ENCODE peak calls at places on chromosomes 13 and 19, in four cellular contexts. H is GM23248, B is glutamatergic neuron, V is EL. A is an unnamed sample.

GRCh38 chr13:66410314-66410713 is 819.8 kb downstream of the PCDH9 start:
- DNase-seq in H (no peak), B (no peak), V (no peak), A (no peak)

GRCh38 chr13:47076536-47076935 is 179.7 kb upstream of the HTR2A start:
- DNase-seq in H (peak), B (no peak), V (peak), A (no peak)

GRCh38 chr19:47356900-47357299 is 7.8 kb downstream of the DHX34 start:
- DNase-seq in H (no peak), B (no peak), V (no peak), A (no peak)

GRCh38 chr13:30479154-30479553 is 13.4 kb upstream of the HMGB1 start:
- DNase-seq in H (no peak), B (no peak), V (no peak), A (no peak)

GRCh38 chr13:110872034-110872767 is 42.7 kb downstream of the ANKRD10 start:
- DNase-seq in H (no peak), B (no peak), V (peak), A (no peak)

GRCh38 chr13:27172495-27172842 is 858 bp upstream of the USP12 start:
- DNase-seq in H (peak), B (no peak), V (peak), A (peak)

GRCh38 chr19:947707-948533 is 22.1 kb downstream of the ARID3A start:
- DNase-seq in H (no peak), B (no peak), V (no peak), A (peak)

GRCh38 chr19:13082192-13083007 is 20.3 kb downstream of the LYL1 start:
- DNase-seq in H (peak), B (peak), V (no peak), A (no peak)

GRCh38 chr19:55452381-55453325 is 8.8 kb downstream of the ISOC2 start:
- DNase-seq in H (peak), B (peak), V (peak), A (peak)

GRCh38 chr19:3282564-3282963 is 58.1 kb downstream of the CELF5 start:
- DNase-seq in H (no peak), B (no peak), V (no peak), A (no peak)

GRCh38 chr19:41001243-41001971 is 10.3 kb downstream of the CYP2B6 start:
- DNase-seq in H (no peak), B (no peak), V (no peak), A (no peak)

GRCh38 chr19:45406957-45407375 is 522 bp downstream of the POLR1G start:
- DNase-seq in H (peak), B (no peak), V (no peak), A (peak)

GRCh38 chr19:11295665-11296245 is at the start of gene TSPAN16:
- DNase-seq in H (no peak), B (no peak), V (no peak), A (no peak)

GRCh38 chr13:79779761-79780160 is 298.8 kb downstream of the NDFIP2 start:
- DNase-seq in H (peak), B (no peak), V (peak), A (no peak)

GRCh38 chr13:29579094-29579493 is 16.4 kb downstream of the SLC7A1 start:
- DNase-seq in H (no peak), B (no peak), V (no peak), A (no peak)